ENCODE peak calls at places on chromosomes 2 and 18, in eight cellular contexts. W is upper lobe of left lung, T is vagina, C is stomach, G is transverse colon, L is endothelial cell of umbilical vein, O is spleen, S is HCT116. N is an unnamed sample.

GRCh38 chr2:190365499-190366204 is 22.3 kb downstream of the INPP1 start:
- DNase-seq in W (no peak), T (no peak), C (no peak), G (no peak), L (no peak), O (no peak), S (no peak), N (no peak)

GRCh38 chr18:26804474-26804873 is 61.0 kb downstream of the AQP4 start:
- DNase-seq in W (no peak), T (no peak), C (peak; percentile 32), G (no peak), L (no peak), O (no peak), S (no peak), N (no peak)

GRCh38 chr2:60499082-60499429 is 54.4 kb downstream of the BCL11A start:
- DNase-seq in W (no peak), T (no peak), C (no peak), G (no peak), L (no peak), O (peak; percentile 73), S (no peak), N (no peak)

GRCh38 chr2:47230418-47230817 is 75.3 kb upstream of the STPG4 start:
- DNase-seq in W (no peak), T (no peak), C (no peak), G (peak; percentile 38), L (no peak), O (no peak), S (no peak), N (no peak)

GRCh38 chr2:134892282-134893054 is 26.2 kb upstream of the CCNT2 start:
- DNase-seq in W (no peak), T (no peak), C (no peak), G (no peak), L (no peak), O (no peak), S (no peak), N (no peak)

GRCh38 chr2:149094217-149095015 is 55.9 kb downstream of the LYPD6B start:
- DNase-seq in W (no peak), T (no peak), C (no peak), G (no peak), L (no peak), O (no peak), S (no peak), N (no peak)

GRCh38 chr2:85257359-85258193 is 70.2 kb downstream of the TGOLN2 start:
- DNase-seq in W (peak; percentile 48), T (no peak), C (no peak), G (no peak), L (peak; percentile 67), O (peak; percentile 71), S (no peak), N (no peak)

GRCh38 chr2:232342635-232343565 is 35.7 kb upstream of the ALPP start:
- DNase-seq in W (no peak), T (no peak), C (no peak), G (no peak), L (no peak), O (peak; percentile 57), S (no peak), N (no peak)

GRCh38 chr2:227370791-227371312 is 8.3 kb downstream of the TM4SF20 start:
- DNase-seq in W (no peak), T (no peak), C (no peak), G (no peak), L (no peak), O (no peak), S (no peak), N (no peak)

GRCh38 chr2:120600786-120601185 is 134.9 kb upstream of the GLI2 start:
- DNase-seq in W (no peak), T (no peak), C (no peak), G (no peak), L (no peak), O (peak; percentile 74), S (no peak), N (no peak)

GRCh38 chr2:177633111-177633510 is 240.5 kb downstream of the AGPS start:
- DNase-seq in W (no peak), T (no peak), C (no peak), G (no peak), L (no peak), O (no peak), S (no peak), N (no peak)

GRCh38 chr2:197461073-197461472 is 7.7 kb downstream of the COQ10B start:
- DNase-seq in W (no peak), T (no peak), C (no peak), G (no peak), L (no peak), O (no peak), S (no peak), N (no peak)

GRCh38 chr2:197460653-197461052 is 7.3 kb downstream of the COQ10B start:
- DNase-seq in W (no peak), T (no peak), C (no peak), G (no peak), L (no peak), O (no peak), S (no peak), N (no peak)

GRCh38 chr2:197464180-197464579 is 10.8 kb downstream of the COQ10B start:
- DNase-seq in W (no peak), T (no peak), C (no peak), G (no peak), L (no peak), O (no peak), S (no peak), N (no peak)
- H3K27ac ChIP-seq in W (no peak overlapping the region), T (no peak overlapping the region), C (no peak overlapping the region), G (no peak overlapping the region), L (no peak overlapping the region), O (no peak overlapping the region), S (no peak overlapping the region), N (no peak overlapping the region)

GRCh38 chr2:176156959-176157498 is at the start of gene HOXD3:
- DNase-seq in W (peak; percentile 57), T (no peak), C (no peak), G (no peak), L (peak; percentile 25), O (no peak), S (no peak), N (no peak)
- H3K4me3 ChIP-seq in W (no peak within 1 kb of the TSS), T (no peak within 1 kb of the TSS), C (peak within 1 kb of the TSS; percentile 28), G (peak within 1 kb of the TSS; percentile 32), L (peak within 1 kb of the TSS; percentile 19), O (peak within 1 kb of the TSS; percentile 27), S (no peak within 1 kb of the TSS), N (peak within 1 kb of the TSS; percentile 26)

GRCh38 chr2:145034511-145034910 is 514.6 kb upstream of the ZEB2 start:
- DNase-seq in W (no peak), T (no peak), C (no peak), G (no peak), L (no peak), O (no peak), S (no peak), N (no peak)

GRCh38 chr2:145032791-145033190 is 512.9 kb upstream of the ZEB2 start:
- DNase-seq in W (no peak), T (no peak), C (no peak), G (no peak), L (no peak), O (no peak), S (no peak), N (no peak)

GRCh38 chr2:145029885-145030284 is 510.0 kb upstream of the ZEB2 start:
- DNase-seq in W (no peak), T (no peak), C (no peak), G (no peak), L (no peak), O (no peak), S (no peak), N (no peak)

GRCh38 chr2:145036421-145036901 is 516.5 kb upstream of the ZEB2 start:
- DNase-seq in W (no peak), T (no peak), C (no peak), G (no peak), L (no peak), O (no peak), S (no peak), N (no peak)

DNA sequence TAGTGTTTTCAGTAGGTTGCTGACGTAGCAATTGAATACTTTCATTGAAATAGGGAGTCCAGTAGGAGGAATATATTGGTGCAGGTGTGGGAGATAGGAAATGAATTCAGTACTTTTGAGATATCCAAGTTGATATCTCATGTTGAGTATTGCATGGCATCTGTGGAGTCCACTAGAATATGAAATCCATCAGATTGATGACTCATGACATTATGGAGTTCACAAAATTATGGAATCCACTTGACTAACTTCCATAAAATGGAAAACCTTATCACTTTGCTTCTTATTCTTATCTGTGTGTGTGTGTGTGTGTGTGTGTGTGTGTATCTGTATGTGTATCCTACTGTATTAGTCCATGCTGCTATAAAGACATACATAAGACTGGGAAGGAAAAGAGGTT is 513.5 kb upstream of the ZEB2 start:
- DNase-seq in W (no peak), T (no peak), C (no peak), G (no peak), L (no peak), O (no peak), S (no peak), N (no peak)
- TF ChIP-seq POLR2AphosphoS5 in W (no peak), T (no peak), C (no peak), G (no peak), L (no peak), O (no peak), S (no peak), N (no peak)

DNA sequence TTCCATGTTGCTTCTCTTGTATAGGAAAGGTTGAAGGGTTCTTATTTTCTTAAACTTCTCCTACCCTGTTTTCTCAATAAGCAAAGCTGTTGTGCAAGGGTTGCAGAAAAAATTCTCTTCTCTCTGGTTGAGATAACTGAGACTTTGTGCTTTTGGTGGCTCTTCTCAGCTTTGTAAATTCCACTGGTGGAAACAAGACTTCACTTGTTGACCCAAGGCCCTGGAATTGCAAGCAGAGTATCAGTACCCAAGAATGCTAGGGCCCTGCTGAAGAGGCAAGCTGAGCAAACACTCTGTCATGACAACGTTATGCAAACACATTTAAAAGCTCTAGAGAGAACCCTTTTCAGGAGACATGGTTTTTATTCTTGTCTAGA is 294.7 kb upstream of the EPAS1 start:
- DNase-seq in W (no peak), T (peak; percentile 62), C (no peak), G (no peak), L (no peak), O (no peak), S (no peak), N (peak; percentile 55)
- H3K27ac ChIP-seq in W (peak overlapping the region; percentile 73), T (no peak overlapping the region), C (peak overlapping the region; percentile 68), G (peak overlapping the region; percentile 67), L (no peak overlapping the region), O (peak overlapping the region; percentile 68), S (no peak overlapping the region), N (peak overlapping the region; percentile 65)

GRCh38 chr18:55856679-55857078 is 268.7 kb upstream of the TCF4 start:
- DNase-seq in W (no peak), T (no peak), C (no peak), G (no peak), L (no peak), O (no peak), S (no peak), N (no peak)

GRCh38 chr18:55858661-55859111 is 270.7 kb upstream of the TCF4 start:
- DNase-seq in W (no peak), T (no peak), C (no peak), G (no peak), L (no peak), O (no peak), S (no peak), N (no peak)

GRCh38 chr18:55859116-55859515 is 271.1 kb upstream of the TCF4 start:
- DNase-seq in W (no peak), T (no peak), C (no peak), G (no peak), L (no peak), O (no peak), S (no peak), N (no peak)

GRCh38 chr18:55857409-55857808 is 269.4 kb upstream of the TCF4 start:
- DNase-seq in W (no peak), T (no peak), C (no peak), G (no peak), L (no peak), O (no peak), S (no peak), N (no peak)

GRCh38 chr18:55857961-55858360 is 270.0 kb upstream of the TCF4 start:
- DNase-seq in W (no peak), T (no peak), C (no peak), G (no peak), L (no peak), O (no peak), S (no peak), N (no peak)
- H3K4me3 ChIP-seq in W (no peak overlapping the region), T (no peak overlapping the region), C (no peak overlapping the region), G (no peak overlapping the region), L (no peak overlapping the region), O (no peak overlapping the region), S (no peak overlapping the region), N (no peak overlapping the region)